ENCODE peak calls at places on chromosomes 2 and 18, in seven cellular contexts. C, O, J, W, N, T and F are unnamed samples.

GRCh38 chr2:74235041-74235440 is 36.6 kb downstream of the MTHFD2 start:
- DNase-seq in N (no peak), W (no peak), T (no peak), O (no peak), J (peak; percentile 54), C (no peak), F (no peak)

GRCh38 chr2:85132834-85133637 is at the start of gene TCF7L1:
- DNase-seq in C (peak; percentile 93), J (peak; percentile 82), N (no peak), T (peak; percentile 86), W (peak; percentile 63), O (peak; percentile 83), F (peak; percentile 84)

GRCh38 chr2:105934467-105934866 is 189.8 kb downstream of the NCK2 start:
- DNase-seq in O (no peak), C (no peak), W (no peak), T (no peak), N (no peak), J (no peak), F (no peak)

GRCh38 chr2:159076233-159076632 is 107.8 kb downstream of the TANC1 start:
- DNase-seq in T (no peak), W (no peak), N (no peak), J (no peak), O (no peak), C (no peak), F (peak; percentile 86)

GRCh38 chr2:161857936-161858335 is 216.1 kb downstream of the DPP4 start:
- DNase-seq in W (no peak), O (no peak), C (no peak), J (no peak), N (no peak), T (no peak), F (no peak)

GRCh38 chr2:16069663-16069932 is 129.2 kb downstream of the MYCN start:
- DNase-seq in T (peak; percentile 53), C (no peak), O (peak; percentile 85), W (no peak), N (no peak), J (no peak), F (no peak)

GRCh38 chr2:121471571-121472464 is 58.9 kb upstream of the RNU4ATAC start:
- DNase-seq in N (no peak), J (no peak), T (no peak), C (no peak), O (no peak), W (no peak), F (peak; percentile 85)

GRCh38 chr2:196331143-196331542 is 159.8 kb upstream of the STK17B start:
- DNase-seq in J (no peak), O (peak; percentile 55), W (peak; percentile 30), T (peak; percentile 21), C (no peak), N (no peak), F (peak; percentile 80)

GRCh38 chr2:118569876-118570535 is 277.4 kb downstream of the EN1 start:
- DNase-seq in O (no peak), T (no peak), N (no peak), J (no peak), C (no peak), W (no peak), F (peak; percentile 93)

GRCh38 chr2:162073776-162074578 is at the start of gene DPP4:
- DNase-seq in O (peak; percentile 54), T (no peak), N (no peak), C (peak; percentile 34), W (no peak), J (peak; percentile 87), F (peak; percentile 18)

GRCh38 chr2:48572797-48573196 is 42.8 kb downstream of the STON1 start:
- DNase-seq in W (no peak), T (no peak), J (no peak), O (no peak), N (no peak), C (peak; percentile 50), F (no peak)

GRCh38 chr2:239181601-239182471 is 219.0 kb downstream of the HDAC4 start:
- DNase-seq in T (no peak), J (peak; percentile 55), N (no peak), C (no peak), O (peak; percentile 58), W (no peak), F (no peak)

GRCh38 chr2:185127412-185127811 is 529.1 kb downstream of the ZNF804A start:
- DNase-seq in C (no peak), N (no peak), W (peak; percentile 29), T (peak; percentile 12), O (no peak), J (no peak), F (no peak)

GRCh38 chr2:212242739-212243138 is 295.9 kb downstream of the ERBB4 start:
- DNase-seq in N (no peak), T (no peak), J (no peak), O (no peak), W (no peak), C (no peak), F (no peak)

GRCh38 chr2:192286093-192286701 is 91.5 kb upstream of the TMEFF2 start:
- DNase-seq in W (peak; percentile 50), T (peak; percentile 35), N (no peak), C (peak; percentile 19), J (no peak), O (no peak), F (peak; percentile 45)

GRCh38 chr2:19861771-19862170 is 40.0 kb downstream of the TTC32 start:
- DNase-seq in W (peak; percentile 76), T (peak; percentile 32), J (no peak), O (no peak), N (no peak), C (no peak), F (peak; percentile 35)

GRCh38 chr2:41932241-41933034 is 115.4 kb upstream of the PKDCC start:
- DNase-seq in J (no peak), W (no peak), C (peak; percentile 90), T (no peak), N (no peak), O (peak; percentile 90), F (peak; percentile 82)

GRCh38 chr2:36734304-36734703 is 37.8 kb downstream of the VIT start:
- DNase-seq in O (no peak), W (peak; percentile 35), N (no peak), J (no peak), T (no peak), C (no peak), F (no peak)

GRCh38 chr2:46554381-46554780 is 75.0 kb downstream of the TMEM247 start:
- DNase-seq in J (no peak), O (no peak), N (no peak), C (no peak), W (no peak), T (no peak), F (peak; percentile 29)

GRCh38 chr2:151007365-151007764 is 254.3 kb downstream of the RBM43 start:
- DNase-seq in J (no peak), T (no peak), W (no peak), N (no peak), C (no peak), O (no peak), F (peak; percentile 14)

GRCh38 chr18:44500820-44501670 is 179.6 kb upstream of the SETBP1 start:
- DNase-seq in N (no peak), C (no peak), O (no peak), T (no peak), W (no peak), J (no peak), F (no peak)

GRCh38 chr2:102172749-102173148 is 14.1 kb upstream of the IL1RL2 start:
- DNase-seq in N (no peak), C (no peak), T (no peak), J (no peak), O (no peak), W (no peak), F (no peak)

GRCh38 chr2:65364054-65364651 is 68.2 kb downstream of the SPRED2 start:
- DNase-seq in W (no peak), T (no peak), J (no peak), O (no peak), N (no peak), C (no peak), F (no peak)
- TF ChIP-seq CTCF in W (no peak), T (no peak), J (no peak), O (no peak), N (no peak), C (no peak), F (no peak)

DNA sequence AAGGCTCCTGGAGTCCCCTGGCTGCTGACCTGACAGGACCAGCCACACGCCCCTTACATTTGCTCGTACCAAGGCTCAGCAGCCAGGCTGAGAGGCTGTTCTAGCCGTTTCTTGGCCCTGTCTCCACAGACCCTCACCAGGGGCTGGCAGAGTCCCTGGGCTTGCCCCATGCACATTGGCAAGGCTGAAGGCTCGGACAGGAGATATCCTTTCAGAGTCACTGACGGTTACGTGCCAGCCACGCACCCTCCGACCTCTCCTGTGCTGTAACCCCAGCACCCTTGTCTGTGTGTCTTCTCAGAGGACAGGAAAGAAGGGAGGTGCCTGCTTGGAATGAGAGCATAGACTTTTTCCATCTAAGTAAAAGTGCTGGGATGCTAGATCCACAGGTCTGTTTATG is 40.8 kb downstream of the COPS8 start:
- DNase-seq in C (no peak), T (no peak), N (no peak), O (no peak), W (no peak), J (no peak), F (no peak)
- H3K4me3 ChIP-seq in C (no peak overlapping the region), T (no peak overlapping the region), N (no peak overlapping the region), O (no peak overlapping the region), W (no peak overlapping the region), J (no peak overlapping the region), F (peak overlapping the region; percentile 2)

GRCh38 chr2:152255918-152256317 is 79.1 kb upstream of the FMNL2 start:
- DNase-seq in W (no peak), T (no peak), N (no peak), C (no peak), J (no peak), O (no peak), F (no peak)

GRCh38 chr2:152263902-152264301 is 71.1 kb upstream of the FMNL2 start:
- DNase-seq in W (no peak), T (no peak), C (no peak), J (no peak), O (no peak), N (no peak), F (no peak)

DNA sequence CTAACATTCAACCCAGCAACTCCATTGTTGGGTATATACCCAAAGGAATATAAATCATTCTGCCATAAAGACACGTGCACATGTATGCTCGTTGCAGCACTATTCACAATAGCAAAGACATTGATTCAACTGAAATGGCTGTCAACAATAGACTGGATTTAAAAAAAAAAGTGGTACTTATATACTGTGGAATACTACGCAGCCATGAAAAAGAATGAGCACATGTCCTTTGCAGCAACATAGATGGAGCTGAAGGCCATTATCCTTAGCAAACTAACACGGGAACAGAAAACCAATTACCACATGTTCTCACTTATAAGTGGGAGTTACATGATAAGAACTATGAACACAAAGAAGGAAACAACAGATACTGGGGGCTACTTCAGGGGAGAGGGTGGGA is 74.0 kb upstream of the FMNL2 start:
- DNase-seq in W (no peak), O (no peak), C (no peak), N (no peak), J (no peak), T (no peak), F (no peak)
- TF ChIP-seq CTCF in W (no peak), O (no peak), C (no peak), N (no peak), J (no peak), T (no peak), F (no peak)

DNA sequence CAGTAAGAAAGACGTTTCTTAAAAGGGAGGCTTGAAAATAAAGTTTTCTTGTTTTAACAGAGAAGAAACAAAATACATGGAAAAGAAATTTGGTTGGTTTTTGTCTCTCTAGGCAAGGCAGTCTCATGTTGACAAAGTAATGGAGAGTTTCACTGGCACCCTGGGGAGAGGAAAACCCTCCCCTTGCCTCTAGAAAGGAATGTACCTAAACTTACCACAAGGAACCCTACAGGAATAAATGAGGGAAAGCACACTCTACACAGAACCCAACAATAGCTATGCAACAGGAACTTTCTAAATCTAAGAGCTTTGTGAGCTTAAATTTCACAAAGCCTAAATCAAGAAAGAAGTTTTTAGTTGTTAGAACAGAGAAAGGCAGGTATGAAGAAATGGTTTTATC is 37.0 kb downstream of the FIGN start:
- DNase-seq in O (no peak), N (no peak), T (no peak), J (no peak), C (no peak), W (no peak), F (no peak)
- H3K4me3 ChIP-seq in O (no peak overlapping the region), N (no peak overlapping the region), T (no peak overlapping the region), J (no peak overlapping the region), C (no peak overlapping the region), W (no peak overlapping the region), F (no peak overlapping the region)